ENCODE peak calls at places on chromosomes 2 and 18, in nine cellular contexts. A is lower lobe of right lung, G is AG09309, I is sigmoid colon, J is prostate gland, T is PC-9, Y is foreskin fibroblast, B is LNCaP clone FGC, Z is ovary. H is an unnamed sample.

GRCh38 chr2:105794926-105795574 is 50.3 kb downstream of the NCK2 start:
- DNase-seq in A (no peak), G (no peak), I (no peak), J (no peak), T (no peak), Y (no peak), B (no peak), Z (no peak), H (no peak)

GRCh38 chr2:95010126-95010525 is 15.4 kb upstream of the MAL start:
- DNase-seq in A (no peak), G (no peak), I (no peak), J (no peak), T (no peak), Y (no peak), B (no peak), Z (no peak), H (no peak)

GRCh38 chr18:43081396-43081795 is 34.1 kb downstream of the RIT2 start:
- DNase-seq in A (no peak), G (no peak), I (no peak), J (no peak), T (no peak), Y (no peak), B (no peak), Z (no peak), H (no peak)

GRCh38 chr18:80154293-80154692 is 45.2 kb downstream of the ADNP2 start:
- DNase-seq in A (no peak), G (no peak), I (no peak), J (no peak), T (no peak), Y (no peak), B (no peak), Z (peak; percentile 29), H (no peak)

GRCh38 chr18:11570073-11570588 is 39.3 kb upstream of the SLC35G4 start:
- DNase-seq in A (no peak), G (no peak), I (no peak), J (no peak), T (no peak), Y (no peak), B (no peak), Z (no peak), H (no peak)

GRCh38 chr2:227406177-227407031 is 18.7 kb upstream of the SCYGR1 start:
- DNase-seq in A (no peak), G (peak; percentile 96), I (peak; percentile 68), J (peak; percentile 39), T (peak; percentile 72), Y (peak; percentile 90), B (peak; percentile 80), Z (peak; percentile 64), H (peak; percentile 97)

GRCh38 chr18:2978626-2979025 is 34.3 kb downstream of the LPIN2 start:
- DNase-seq in A (no peak), G (peak; percentile 52), I (no peak), J (no peak), T (no peak), Y (peak; percentile 78), B (no peak), Z (peak; percentile 51), H (no peak)

GRCh38 chr2:1808921-1809551 is 64.7 kb upstream of the PXDN start:
- DNase-seq in A (no peak), G (no peak), I (peak; percentile 54), J (no peak), T (no peak), Y (peak; percentile 44), B (no peak), Z (no peak), H (no peak)

GRCh38 chr2:221758076-221758475 is 186.0 kb upstream of the EPHA4 start:
- DNase-seq in A (no peak), G (no peak), I (no peak), J (no peak), T (no peak), Y (no peak), B (no peak), Z (no peak), H (no peak)

GRCh38 chr2:235492850-235493344 is 946 bp upstream of the AGAP1 start:
- DNase-seq in A (no peak), G (no peak), I (no peak), J (no peak), T (no peak), Y (no peak), B (no peak), Z (peak; percentile 61), H (no peak)

GRCh38 chr18:69838620-69839411 is 108.9 kb downstream of the CD226 start:
- DNase-seq in A (no peak), G (no peak), I (no peak), J (no peak), T (peak; percentile 10), Y (no peak), B (no peak), Z (no peak), H (peak; percentile 11)

GRCh38 chr2:70498528-70498927 is 55.1 kb downstream of the TGFA start:
- DNase-seq in A (no peak), G (no peak), I (no peak), J (no peak), T (no peak), Y (no peak), B (no peak), Z (no peak), H (no peak)
- H3K4me3 ChIP-seq in A (no peak overlapping the region), G (no peak overlapping the region), I (no peak overlapping the region), J (no peak overlapping the region), T (no peak overlapping the region), Y (no peak overlapping the region), B (no peak overlapping the region), Z (no peak overlapping the region), H (no peak overlapping the region)

DNA sequence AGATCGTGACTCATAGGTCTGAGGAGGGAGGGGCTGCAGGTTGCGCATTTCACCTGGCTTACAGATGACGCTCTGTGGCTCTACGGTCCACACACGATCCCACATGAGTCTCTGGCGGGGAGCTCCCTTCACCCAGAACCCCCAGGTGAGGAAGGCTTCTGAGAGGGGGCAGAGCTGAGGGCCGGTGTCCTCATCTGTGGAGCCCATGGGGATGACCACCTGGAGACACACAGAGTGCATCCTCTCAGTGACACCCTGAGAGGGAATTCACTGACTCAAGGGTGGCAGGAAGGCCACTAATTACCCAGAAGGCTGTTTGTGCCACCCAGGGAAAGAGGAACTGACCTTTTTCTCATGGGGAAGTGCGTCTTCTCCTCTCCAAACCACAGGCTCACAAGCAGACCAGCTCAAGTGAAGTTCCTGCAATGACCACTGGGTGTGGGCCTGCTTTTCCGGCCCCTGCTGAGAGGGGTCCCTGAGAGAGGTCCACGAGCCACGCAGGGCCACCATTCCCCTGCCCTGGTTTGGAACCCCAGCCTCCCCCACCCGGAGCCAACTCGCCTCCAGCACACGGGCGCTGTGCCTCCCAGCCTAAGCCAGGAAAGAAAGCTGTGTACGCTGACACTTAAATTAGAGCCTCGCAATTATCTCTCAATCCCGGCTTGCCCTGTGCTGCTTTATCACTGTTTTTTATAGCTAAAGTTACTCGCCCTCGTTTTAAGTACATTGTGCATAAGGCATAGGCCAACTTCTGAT is 114.1 kb downstream of the BCL11A start:
- DNase-seq in A (peak; percentile 70), G (no peak), I (peak; percentile 69), J (no peak), T (no peak), Y (no peak), B (no peak), Z (no peak), H (no peak)
- TF ChIP-seq CTCF in A (peak; percentile 44), G (peak; percentile 42), I (no peak), J (no peak), T (peak; percentile 42), Y (no peak), B (no peak), Z (no peak), H (peak; percentile 23)

DNA sequence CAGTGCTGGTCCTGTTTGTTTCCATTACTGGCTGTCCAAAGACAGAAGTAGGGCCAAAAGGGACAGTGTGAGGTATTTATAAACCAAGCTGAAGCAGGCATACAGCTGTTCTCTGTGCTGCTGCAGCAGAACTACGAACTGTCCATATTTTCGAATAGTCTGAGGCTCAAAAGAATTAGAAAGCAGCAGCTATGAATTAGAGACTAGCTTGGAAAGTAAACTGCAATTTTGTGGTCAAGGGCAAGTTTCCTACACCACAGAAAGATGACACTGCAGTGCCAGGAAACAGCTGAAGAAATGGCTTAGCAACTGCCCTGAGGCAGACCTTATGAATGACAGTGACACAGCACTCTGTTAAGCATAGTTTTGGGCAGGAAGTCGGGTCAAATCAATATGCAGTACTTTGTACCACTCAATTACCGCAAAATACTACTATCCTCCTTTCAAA is 125.3 kb downstream of the TMEM131 start:
- DNase-seq in A (no peak), G (peak; percentile 90), I (no peak), J (no peak), T (peak; percentile 65), Y (peak; percentile 93), B (no peak), Z (no peak), H (peak; percentile 80)
- H3K4me3 ChIP-seq in A (no peak overlapping the region), G (no peak overlapping the region), I (no peak overlapping the region), J (no peak overlapping the region), T (peak overlapping the region; percentile 21), Y (no peak overlapping the region), B (no peak overlapping the region), Z (no peak overlapping the region), H (no peak overlapping the region)

GRCh38 chr2:164542584-164543021 is 78.7 kb downstream of the GRB14 start:
- DNase-seq in A (no peak), G (peak; percentile 27), I (no peak), J (no peak), T (peak; percentile 16), Y (peak; percentile 7), B (no peak), Z (no peak), H (no peak)

GRCh38 chr2:164535280-164536025 is 85.8 kb downstream of the GRB14 start:
- DNase-seq in A (no peak), G (no peak), I (no peak), J (no peak), T (no peak), Y (no peak), B (no peak), Z (no peak), H (no peak)

GRCh38 chr2:164538250-164538866 is 82.9 kb downstream of the GRB14 start:
- DNase-seq in A (no peak), G (peak; percentile 5), I (no peak), J (no peak), T (no peak), Y (peak; percentile 21), B (no peak), Z (no peak), H (peak; percentile 14)
- TF ChIP-seq CTCF in A (peak; percentile 56), G (peak; percentile 74), I (peak; percentile 29), J (no peak), T (peak; percentile 68), Y (peak; percentile 69), B (peak; percentile 70), Z (no peak), H (peak; percentile 58)

DNA sequence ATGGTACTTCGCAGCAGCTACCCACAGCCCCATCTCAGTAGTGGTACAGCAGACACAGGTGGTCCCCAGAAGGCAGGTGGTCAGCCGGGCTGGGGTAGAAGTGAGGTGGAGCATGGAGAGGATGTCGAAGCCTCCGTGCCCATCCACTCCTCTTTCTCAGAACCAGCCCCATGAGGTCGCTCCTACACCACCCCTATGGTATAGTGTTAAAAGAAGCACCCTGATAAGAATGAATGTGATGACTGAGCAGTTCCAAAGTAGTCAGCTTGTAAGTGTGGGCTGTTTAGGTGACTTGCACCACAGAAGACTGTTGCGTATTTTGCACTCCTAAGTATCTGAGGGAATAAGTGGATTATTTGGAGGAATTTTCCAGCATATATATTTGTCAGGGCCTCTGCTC is 111.3 kb downstream of the WDSUB1 start:
- DNase-seq in A (no peak), G (no peak), I (no peak), J (no peak), T (no peak), Y (no peak), B (no peak), Z (no peak), H (no peak)
- H3K4me3 ChIP-seq in A (no peak overlapping the region), G (no peak overlapping the region), I (no peak overlapping the region), J (no peak overlapping the region), T (no peak overlapping the region), Y (no peak overlapping the region), B (no peak overlapping the region), Z (no peak overlapping the region), H (no peak overlapping the region)

GRCh38 chr2:204986641-204987040 is 441.4 kb downstream of the PARD3B start:
- DNase-seq in A (no peak), G (no peak), I (no peak), J (no peak), T (no peak), Y (no peak), B (no peak), Z (no peak), H (no peak)
- TF ChIP-seq CTCF in A (no peak), G (no peak), I (no peak), J (no peak), T (no peak), Y (no peak), B (no peak), Z (no peak), H (no peak)

H was measured in HFF-Myc.